ENCODE peak calls at places on chromosomes 12 and 14, in ten cellular contexts. Y is neural progenitor cell, D is pancreas, U is DMS 273 treated with DMSO at 0.1 percent for 48 hours, L is pons, I is Caco-2, P is HEK293T, Q is Calu3, R is occipital lobe, E is left ventricle myocardium inferior. G is an unnamed sample.
A peak's percentile ranks its signal among the peaks of the same experiment; 100 is the strongest.

GRCh38 chr14:104776481-104776880 is 19.1 kb downstream of the AKT1 start:
- DNase-seq in Y (no peak), D (no peak), U (no peak), L (no peak), I (no peak), P (no peak), Q (no peak), R (no peak), E (no peak), G (no peak)

GRCh38 chr12:75939016-75939642 is 92.4 kb downstream of the PHLDA1 start:
- DNase-seq in Y (no peak), D (no peak), U (no peak), L (no peak), I (no peak), P (no peak), Q (no peak), R (no peak), E (no peak), G (no peak)

GRCh38 chr14:64289571-64289970 is 4.6 kb downstream of the ESR2 start:
- DNase-seq in Y (no peak), D (no peak), U (no peak), L (no peak), I (no peak), P (no peak), Q (no peak), R (no peak), E (no peak), G (no peak)

GRCh38 chr12:97301576-97301975 is 161.0 kb upstream of the RMST start:
- DNase-seq in Y (no peak), D (no peak), U (no peak), L (no peak), I (no peak), P (no peak), Q (no peak), R (no peak), E (no peak), G (no peak)

GRCh38 chr12:30753233-30753632 is 1.5 kb downstream of the CAPRIN2 start:
- DNase-seq in Y (peak; percentile 60), D (no peak), U (peak; percentile 1), L (no peak), I (peak; percentile 57), P (peak; percentile 58), Q (peak; percentile 60), R (no peak), E (no peak), G (peak; percentile 55)

GRCh38 chr14:56150018-56150417 is 31.8 kb downstream of the PELI2 start:
- DNase-seq in Y (no peak), D (no peak), U (peak; percentile 22), L (no peak), I (no peak), P (no peak), Q (no peak), R (no peak), E (no peak), G (no peak)

GRCh38 chr12:93252221-93252620 is 125.5 kb upstream of the NUDT4 start:
- DNase-seq in Y (no peak), D (no peak), U (no peak), L (no peak), I (no peak), P (no peak), Q (no peak), R (no peak), E (no peak), G (no peak)

GRCh38 chr12:131735153-131735456 is 24.2 kb downstream of the SFSWAP start:
- DNase-seq in Y (no peak), D (no peak), U (no peak), L (no peak), I (no peak), P (no peak), Q (no peak), R (no peak), E (no peak), G (no peak)

GRCh38 chr12:75603475-75603874 is 92.1 kb upstream of the KRR1 start:
- DNase-seq in Y (no peak), D (no peak), U (no peak), L (no peak), I (no peak), P (no peak), Q (no peak), R (no peak), E (no peak), G (no peak)

GRCh38 chr12:85688837-85689236 is 147.4 kb downstream of the RASSF9 start:
- DNase-seq in Y (no peak), D (no peak), U (no peak), L (no peak), I (no peak), P (no peak), Q (peak; percentile 32), R (no peak), E (no peak), G (peak; percentile 15)

GRCh38 chr14:102545461-102546265 is 36.1 kb upstream of the ANKRD9 start:
- DNase-seq in Y (peak; percentile 52), D (no peak), U (peak; percentile 26), L (no peak), I (no peak), P (no peak), Q (no peak), R (no peak), E (no peak), G (peak; percentile 52)